ENCODE peak calls at places on chromosomes 1 and 21, in five cellular contexts. Z, F, B, X and E are unnamed samples.

GRCh38 chr21:26148071-26148470 is 22.5 kb downstream of the APP start:
- DNase-seq in Z (peak; percentile 79), F (no peak), B (peak; percentile 63), X (no peak), E (peak; percentile 15)

GRCh38 chr1:223645903-223646302 is 19.6 kb downstream of the CAPN8 start:
- DNase-seq in Z (no peak), F (no peak), B (no peak), X (no peak), E (peak; percentile 9)

GRCh38 chr1:26887125-26887524 is 3.0 kb downstream of the GPN2 start:
- DNase-seq in Z (peak; percentile 57), F (no peak), B (peak; percentile 24), X (peak; percentile 47), E (no peak)

GRCh38 chr1:208160259-208160819 is 83.8 kb downstream of the PLXNA2 start:
- DNase-seq in Z (no peak), F (no peak), B (no peak), X (no peak), E (peak; percentile 18)

GRCh38 chr1:222181191-222181590 is 366.7 kb downstream of the HHIPL2 start:
- DNase-seq in Z (no peak), F (no peak), B (no peak), X (no peak), E (no peak)

GRCh38 chr21:31403596-31404333 is 59.7 kb upstream of the TIAM1 start:
- DNase-seq in Z (no peak), F (no peak), B (no peak), X (no peak), E (no peak)

GRCh38 chr1:227924838-227925574 is 22.7 kb downstream of the WNT9A start:
- DNase-seq in Z (no peak), F (no peak), B (no peak), X (no peak), E (no peak)

GRCh38 chr21:16071082-16071481 is 341.3 kb downstream of the USP25 start:
- DNase-seq in Z (peak; percentile 65), F (peak; percentile 82), B (peak; percentile 60), X (peak; percentile 64), E (peak; percentile 61)

GRCh38 chr1:52008074-52008809 is 17.7 kb upstream of the RAB3B start:
- DNase-seq in Z (no peak), F (no peak), B (no peak), X (no peak), E (no peak)

GRCh38 chr1:91744973-91745648 is 140.8 kb downstream of the TGFBR3 start:
- DNase-seq in Z (no peak), F (no peak), B (no peak), X (no peak), E (peak; percentile 68)

GRCh38 chr21:36297938-36298572 is 21.9 kb upstream of the MORC3 start:
- DNase-seq in Z (no peak), F (no peak), B (peak; percentile 56), X (no peak), E (peak; percentile 58)

GRCh38 chr1:187244623-187245022 is 415.9 kb downstream of the PLA2G4A start:
- DNase-seq in Z (peak; percentile 16), F (no peak), B (peak; percentile 30), X (peak; percentile 43), E (no peak)

GRCh38 chr1:167105150-167105840 is 11.4 kb downstream of the STYXL2 start:
- DNase-seq in Z (peak; percentile 26), F (no peak), B (no peak), X (peak; percentile 4), E (no peak)

GRCh38 chr1:82506970-82507369 is 706.2 kb downstream of the ADGRL2 start:
- DNase-seq in Z (no peak), F (no peak), B (no peak), X (no peak), E (no peak)

GRCh38 chr1:184298321-184299052 is 88.3 kb upstream of the C1orf21 start:
- DNase-seq in Z (peak; percentile 13), F (no peak), B (no peak), X (no peak), E (no peak)

GRCh38 chr1:200776949-200777348 is 38.3 kb downstream of the CAMSAP2 start:
- DNase-seq in Z (peak; percentile 55), F (no peak), B (no peak), X (no peak), E (peak; percentile 77)

GRCh38 chr1:178101654-178102053 is 7.8 kb downstream of the RASAL2 start:
- DNase-seq in Z (peak; percentile 50), F (no peak), B (no peak), X (no peak), E (no peak)

GRCh38 chr1:227947678-227948492 is at the start of gene WNT9A:
- DNase-seq in Z (peak; percentile 49), F (no peak), B (peak; percentile 41), X (peak; percentile 22), E (peak; percentile 77)

GRCh38 chr1:87683557-87683956 is 354.9 kb downstream of the LMO4 start:
- DNase-seq in Z (peak; percentile 6), F (no peak), B (no peak), X (peak; percentile 11), E (no peak)

GRCh38 chr1:40690919-40691537 is 476 bp upstream of the NFYC start:
- DNase-seq in Z (no peak), F (no peak), B (no peak), X (no peak), E (no peak)

GRCh38 chr1:193185861-193186714 is at the start of gene B3GALT2:
- DNase-seq in Z (no peak), F (peak; percentile 17), B (peak; percentile 56), X (peak; percentile 44), E (no peak)

GRCh38 chr1:180156631-180157091 is 2.0 kb downstream of the QSOX1 start:
- DNase-seq in Z (peak; percentile 76), F (no peak), B (no peak), X (peak; percentile 69), E (peak; percentile 85)

GRCh38 chr1:59453297-59453970 is 156.5 kb downstream of the FGGY start:
- DNase-seq in Z (peak; percentile 53), F (no peak), B (no peak), X (no peak), E (peak; percentile 28)

GRCh38 chr1:223702735-223703667 is 9.3 kb upstream of the CAPN2 start:
- DNase-seq in Z (peak; percentile 97), F (no peak), B (peak; percentile 91), X (peak; percentile 58), E (peak; percentile 67)

GRCh38 chr1:156461781-156462647 is 38.6 kb downstream of the MEF2D start:
- DNase-seq in Z (peak; percentile 32), F (no peak), B (peak; percentile 49), X (no peak), E (peak; percentile 60)

GRCh38 chr1:22340066-22340465 is 111.6 kb upstream of the ZBTB40 start:
- DNase-seq in Z (no peak), F (no peak), B (no peak), X (no peak), E (no peak)

GRCh38 chr1:3294450-3294849 is 160.0 kb upstream of the ARHGEF16 start:
- DNase-seq in Z (no peak), F (no peak), B (no peak), X (no peak), E (no peak)

GRCh38 chr1:217018648-217019047 is 295.4 kb upstream of the ESRRG start:
- DNase-seq in Z (no peak), F (no peak), B (no peak), X (no peak), E (no peak)

GRCh38 chr1:23559985-23560755 is 869 bp upstream of the ID3 start:
- DNase-seq in Z (peak; percentile 55), F (no peak), B (no peak), X (no peak), E (peak; percentile 67)

GRCh38 chr1:87131809-87132663 is 196.6 kb upstream of the LMO4 start:
- DNase-seq in Z (peak; percentile 73), F (peak; percentile 69), B (peak; percentile 26), X (peak; percentile 79), E (peak; percentile 90)

GRCh38 chr1:163106364-163106987 is 37.3 kb downstream of the RGS4 start:
- DNase-seq in Z (no peak), F (no peak), B (no peak), X (no peak), E (no peak)

GRCh38 chr21:31220567-31220966 is 123.5 kb downstream of the TIAM1 start:
- DNase-seq in Z (no peak), F (no peak), B (peak; percentile 61), X (peak; percentile 13), E (peak; percentile 31)